ENCODE peak calls at places on chromosome 12, in ten cellular contexts. B is GM23248; P is ovary; L is body of pancreas; V is CD4-positive, CD25-positive, alpha-beta regulatory T cell; O is tibial nerve; R is MG63; I is mesenchymal stem cell; C is upper lobe of right lung; X is cardiac muscle cell. F is an unnamed sample.

GRCh38 chr12:55743131-55743921 is 404 bp downstream of the GDF11 start:
- DNase-seq in X (peak; percentile 76), I (peak; percentile 82), C (peak; percentile 84), L (peak; percentile 62), V (peak; percentile 71), B (peak; percentile 87), R (peak; percentile 65), P (peak; percentile 82), O (no peak), F (peak; percentile 67)

GRCh38 chr12:103455020-103455763 is 40.6 kb downstream of the C12orf42 start:
- DNase-seq in P (no peak), X (no peak), I (no peak), O (no peak), C (no peak), R (no peak), B (no peak), L (no peak), V (peak; percentile 69), F (no peak)

GRCh38 chr12:41777064-41777790 is 367.4 kb downstream of the GXYLT1 start:
- DNase-seq in R (no peak), O (no peak), L (no peak), P (no peak), B (no peak), C (no peak), V (no peak), X (no peak), I (no peak), F (no peak)

GRCh38 chr12:111685322-111685810 is 390 bp downstream of the BRAP start:
- DNase-seq in L (no peak), X (no peak), I (no peak), C (no peak), B (no peak), R (no peak), V (peak; percentile 31), O (no peak), P (no peak), F (no peak)

GRCh38 chr12:9114946-9115345 is 773 bp downstream of the A2M start:
- DNase-seq in B (peak; percentile 4), V (no peak), R (no peak), L (no peak), P (no peak), C (no peak), I (no peak), X (no peak), O (no peak), F (no peak)

GRCh38 chr12:112025808-112026375 is 12.7 kb downstream of the ERP29 start:
- DNase-seq in L (no peak), P (no peak), B (peak; percentile 12), O (no peak), R (no peak), X (no peak), I (peak; percentile 25), V (peak; percentile 24), C (no peak), F (no peak)

GRCh38 chr12:96350982-96351381 is 49.3 kb downstream of the CDK17 start:
- DNase-seq in B (peak; percentile 36), L (no peak), X (no peak), V (no peak), O (no peak), P (no peak), C (no peak), R (no peak), I (peak; percentile 40), F (no peak)

GRCh38 chr12:19576421-19576925 is 137.2 kb downstream of the AEBP2 start:
- DNase-seq in O (no peak), C (no peak), L (no peak), B (no peak), X (no peak), I (peak; percentile 36), V (no peak), R (no peak), P (no peak), F (peak; percentile 16)

GRCh38 chr12:25063873-25064598 is 115.1 kb upstream of the BCAT1 start:
- DNase-seq in R (no peak), B (no peak), V (no peak), I (no peak), X (no peak), L (no peak), C (no peak), P (no peak), O (no peak), F (no peak)

GRCh38 chr12:1534708-1535107 is 59.7 kb downstream of the FBXL14 start:
- DNase-seq in P (no peak), I (no peak), C (peak; percentile 43), V (no peak), R (peak; percentile 21), L (no peak), B (peak; percentile 28), O (no peak), X (no peak), F (peak; percentile 45)

GRCh38 chr12:114439306-114439705 is 33.4 kb upstream of the TBX5 start:
- DNase-seq in L (no peak), I (no peak), P (no peak), B (peak; percentile 47), C (no peak), R (no peak), X (no peak), V (no peak), O (no peak), F (no peak)

GRCh38 chr12:32515137-32515860 is 115.9 kb downstream of the FGD4 start:
- DNase-seq in I (no peak), R (no peak), C (no peak), X (no peak), O (no peak), V (no peak), P (no peak), B (no peak), L (no peak), F (no peak)
- H3K4me3 ChIP-seq in I (no peak overlapping the region), R (no peak overlapping the region), C (no peak overlapping the region), X (no peak overlapping the region), O (no peak overlapping the region), V (no peak overlapping the region), P (no peak overlapping the region), B (no peak overlapping the region), L (no peak overlapping the region), F (no peak overlapping the region)

DNA sequence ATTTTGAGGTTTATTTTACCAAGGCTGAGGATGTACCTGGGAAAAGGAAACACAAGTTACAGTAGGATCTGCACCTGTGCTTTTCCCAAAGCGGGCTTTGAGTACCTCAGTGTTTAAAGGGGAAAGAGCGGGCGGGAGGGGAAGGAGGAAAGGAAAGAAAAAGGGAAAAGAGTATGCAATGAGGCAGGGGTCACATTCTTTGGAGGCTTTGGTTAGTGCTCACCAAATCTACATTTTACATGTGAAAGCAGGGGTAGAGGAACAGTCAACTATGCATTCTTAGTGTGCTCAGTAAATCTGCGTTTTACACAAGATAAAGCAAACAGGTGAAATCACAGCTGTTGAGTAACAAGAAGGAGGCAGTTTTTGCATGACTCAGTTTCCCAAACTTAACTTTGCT is 242.2 kb downstream of the TMEM132C start:
- DNase-seq in V (no peak), B (no peak), O (no peak), R (no peak), X (no peak), L (no peak), C (no peak), I (no peak), P (no peak), F (no peak)
- H3K36me3 ChIP-seq in V (no peaks in the 10 kb centered on the region), B (no peaks in the 10 kb centered on the region), O (no peaks in the 10 kb centered on the region), R (no peaks in the 10 kb centered on the region), X (no peaks in the 10 kb centered on the region), L (no peaks in the 10 kb centered on the region), C (no peaks in the 10 kb centered on the region), I (no peaks in the 10 kb centered on the region), P (no peaks in the 10 kb centered on the region), F (no peaks in the 10 kb centered on the region)

DNA sequence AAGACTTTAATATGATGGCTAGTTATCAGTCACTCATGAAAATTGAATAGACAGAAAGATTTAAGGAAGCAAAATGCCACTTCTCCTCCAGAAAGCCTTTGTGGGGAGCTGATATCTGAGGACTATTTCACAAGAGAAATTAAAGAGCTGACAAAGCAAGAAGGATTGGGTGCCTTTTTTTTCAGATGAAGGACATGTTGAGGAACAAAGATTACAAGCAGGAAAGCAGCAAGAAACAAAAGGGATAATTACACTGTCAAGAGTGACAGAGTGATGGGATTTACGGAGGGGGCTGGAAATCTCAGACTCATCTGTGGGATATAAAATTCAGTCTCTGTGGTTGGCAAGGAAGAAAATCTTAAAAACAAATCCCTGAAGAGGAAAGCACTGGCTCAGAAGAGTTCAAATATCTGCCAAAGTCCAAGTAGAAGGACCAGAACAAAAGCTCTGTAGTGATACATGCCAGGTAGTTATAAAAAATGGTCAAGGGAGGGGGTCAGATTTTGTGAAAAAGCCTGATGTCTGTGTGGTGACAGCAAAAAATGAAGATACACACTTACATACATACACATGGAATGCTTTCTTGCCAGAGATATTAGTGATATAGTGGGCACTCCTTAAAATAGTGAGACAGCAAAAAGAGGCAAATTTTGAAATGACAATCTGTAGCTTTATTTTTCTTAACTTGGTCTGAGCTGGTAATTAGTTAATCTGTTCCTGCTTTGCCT is 63.0 kb downstream of the EPS8 start:
- DNase-seq in R (no peak), I (no peak), V (no peak), L (no peak), P (no peak), B (peak; percentile 52), O (no peak), X (peak; percentile 44), C (no peak), F (no peak)
- H3K4me3 ChIP-seq in R (no peak overlapping the region), I (no peak overlapping the region), V (no peak overlapping the region), L (no peak overlapping the region), P (no peak overlapping the region), B (peak overlapping the region; percentile 13), O (no peak overlapping the region), X (no peak overlapping the region), C (no peak overlapping the region), F (no peak overlapping the region)

DNA sequence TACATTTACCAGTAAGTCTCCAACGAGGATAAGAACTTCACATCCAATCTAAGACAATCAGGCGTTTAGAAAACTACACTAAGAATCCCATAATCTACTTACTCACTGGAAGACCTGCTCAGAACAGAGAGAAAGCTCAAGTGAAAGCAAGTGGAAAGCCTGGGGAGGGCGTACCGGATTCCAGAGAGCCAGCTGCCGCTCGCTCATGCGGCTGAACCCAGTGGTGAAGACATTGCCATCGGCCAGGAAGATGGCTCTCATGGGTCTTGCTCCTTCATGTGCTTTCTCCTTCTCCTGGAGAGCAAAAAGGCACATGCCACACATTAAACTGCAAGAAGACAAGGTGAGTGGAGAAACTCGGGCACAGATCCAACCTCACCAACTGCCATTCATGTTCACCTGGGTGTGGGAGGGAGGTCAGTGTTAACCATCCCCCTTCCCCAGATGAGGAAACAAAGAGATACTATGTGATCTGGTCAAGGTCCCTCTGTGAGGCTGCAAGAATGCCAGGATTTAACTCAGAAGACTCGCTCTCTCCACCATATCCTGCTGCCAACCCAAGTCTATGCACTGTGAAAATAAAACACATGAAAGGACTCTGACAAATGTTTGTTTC is 23.5 kb upstream of the SELPLG start:
- DNase-seq in R (no peak), P (no peak), L (no peak), I (no peak), X (no peak), V (no peak), C (no peak), B (no peak), O (no peak), F (no peak)
- H3K36me3 ChIP-seq in R (peaks cover 79% of the 10 kb centered on the region), P (no peaks in the 10 kb centered on the region), L (no peaks in the 10 kb centered on the region), I (peaks cover 33% of the 10 kb centered on the region), X (peaks cover 4% of the 10 kb centered on the region), V (no peaks in the 10 kb centered on the region), C (peaks cover 42% of the 10 kb centered on the region), B (peaks cover 60% of the 10 kb centered on the region), O (peaks cover 64% of the 10 kb centered on the region), F (peaks cover 41% of the 10 kb centered on the region)

F was measured in SJCRH30.